ENCODE peak calls at places on chromosomes 5 and 9, in eight cellular contexts. One of them, this sample, is unnamed.

GRCh38 chr9:92728831-92729734 is 35.5 kb downstream of the BICD2 start:
- DNase-seq in substantia nigra: peak; percentile 7
- DNase-seq in SK-N-SH: peak; percentile 77
- DNase-seq in uterus: no peak
- DNase-seq in ovary: no peak
- DNase-seq in A549: no peak
- DNase-seq in SJSA1: peak; percentile 32
- DNase-seq in dorsolateral prefrontal cortex: peak; percentile 63
- DNase-seq in this sample: no peak

GRCh38 chr9:109537288-109537687 is 39.2 kb upstream of the PTPN3 start:
- DNase-seq in substantia nigra: no peak
- DNase-seq in SK-N-SH: no peak
- DNase-seq in uterus: no peak
- DNase-seq in ovary: no peak
- DNase-seq in A549: no peak
- DNase-seq in SJSA1: no peak
- DNase-seq in dorsolateral prefrontal cortex: no peak
- DNase-seq in this sample: no peak

GRCh38 chr9:105661011-105661410 is 1.2 kb upstream of the TAL2 start:
- DNase-seq in substantia nigra: no peak
- DNase-seq in SK-N-SH: no peak
- DNase-seq in uterus: no peak
- DNase-seq in ovary: no peak
- DNase-seq in A549: no peak
- DNase-seq in SJSA1: no peak
- DNase-seq in dorsolateral prefrontal cortex: no peak
- DNase-seq in this sample: no peak

GRCh38 chr5:74016373-74016772 is 390.4 kb downstream of the ARHGEF28 start:
- DNase-seq in substantia nigra: no peak
- DNase-seq in SK-N-SH: no peak
- DNase-seq in uterus: no peak
- DNase-seq in ovary: no peak
- DNase-seq in A549: no peak
- DNase-seq in SJSA1: no peak
- DNase-seq in dorsolateral prefrontal cortex: no peak
- DNase-seq in this sample: no peak

GRCh38 chr9:111176511-111176910 is 138.2 kb upstream of the LPAR1 start:
- DNase-seq in substantia nigra: no peak
- DNase-seq in SK-N-SH: no peak
- DNase-seq in uterus: no peak
- DNase-seq in ovary: no peak
- DNase-seq in A549: no peak
- DNase-seq in SJSA1: no peak
- DNase-seq in dorsolateral prefrontal cortex: no peak
- DNase-seq in this sample: no peak

GRCh38 chr9:79572891-79573696 is 1.3 kb downstream of the TLE4 start:
- DNase-seq in substantia nigra: peak; percentile 51
- DNase-seq in SK-N-SH: peak; percentile 62
- DNase-seq in uterus: peak; percentile 34
- DNase-seq in ovary: peak; percentile 71
- DNase-seq in A549: peak; percentile 25
- DNase-seq in SJSA1: peak; percentile 35
- DNase-seq in dorsolateral prefrontal cortex: peak; percentile 33
- DNase-seq in this sample: peak; percentile 71

GRCh38 chr9:22240619-22241018 is 206.0 kb upstream of the DMRTA1 start:
- DNase-seq in substantia nigra: no peak
- DNase-seq in SK-N-SH: no peak
- DNase-seq in uterus: no peak
- DNase-seq in ovary: no peak
- DNase-seq in A549: no peak
- DNase-seq in SJSA1: peak; percentile 39
- DNase-seq in dorsolateral prefrontal cortex: no peak
- DNase-seq in this sample: no peak

GRCh38 chr9:88532320-88532719 is 2.7 kb upstream of the NXNL2 start:
- DNase-seq in substantia nigra: no peak
- DNase-seq in SK-N-SH: no peak
- DNase-seq in uterus: peak; percentile 58
- DNase-seq in ovary: peak; percentile 45
- DNase-seq in A549: peak; percentile 73
- DNase-seq in SJSA1: no peak
- DNase-seq in dorsolateral prefrontal cortex: no peak
- DNase-seq in this sample: no peak

GRCh38 chr9:129109952-129110739 is 447 bp downstream of the CRAT start:
- DNase-seq in substantia nigra: no peak
- DNase-seq in SK-N-SH: no peak
- DNase-seq in uterus: peak; percentile 46
- DNase-seq in ovary: no peak
- DNase-seq in A549: peak; percentile 40
- DNase-seq in SJSA1: peak; percentile 75
- DNase-seq in dorsolateral prefrontal cortex: no peak
- DNase-seq in this sample: no peak

GRCh38 chr9:107483666-107484065 is 5.9 kb downstream of the KLF4 start:
- DNase-seq in substantia nigra: no peak
- DNase-seq in SK-N-SH: no peak
- DNase-seq in uterus: no peak
- DNase-seq in ovary: no peak
- DNase-seq in A549: no peak
- DNase-seq in SJSA1: no peak
- DNase-seq in dorsolateral prefrontal cortex: no peak
- DNase-seq in this sample: no peak

GRCh38 chr9:107478805-107479204 is 10.8 kb downstream of the KLF4 start:
- DNase-seq in substantia nigra: no peak
- DNase-seq in SK-N-SH: no peak
- DNase-seq in uterus: no peak
- DNase-seq in ovary: no peak
- DNase-seq in A549: no peak
- DNase-seq in SJSA1: no peak
- DNase-seq in dorsolateral prefrontal cortex: no peak
- DNase-seq in this sample: no peak

GRCh38 chr9:107481035-107481434 is 8.5 kb downstream of the KLF4 start:
- DNase-seq in substantia nigra: no peak
- DNase-seq in SK-N-SH: no peak
- DNase-seq in uterus: no peak
- DNase-seq in ovary: no peak
- DNase-seq in A549: peak; percentile 32
- DNase-seq in SJSA1: no peak
- DNase-seq in dorsolateral prefrontal cortex: no peak
- DNase-seq in this sample: no peak

GRCh38 chr9:107484117-107484723 is 5.3 kb downstream of the KLF4 start:
- DNase-seq in substantia nigra: no peak
- DNase-seq in SK-N-SH: peak; percentile 52
- DNase-seq in uterus: peak; percentile 49
- DNase-seq in ovary: no peak
- DNase-seq in A549: peak; percentile 51
- DNase-seq in SJSA1: peak; percentile 53
- DNase-seq in dorsolateral prefrontal cortex: no peak
- DNase-seq in this sample: no peak

DNA sequence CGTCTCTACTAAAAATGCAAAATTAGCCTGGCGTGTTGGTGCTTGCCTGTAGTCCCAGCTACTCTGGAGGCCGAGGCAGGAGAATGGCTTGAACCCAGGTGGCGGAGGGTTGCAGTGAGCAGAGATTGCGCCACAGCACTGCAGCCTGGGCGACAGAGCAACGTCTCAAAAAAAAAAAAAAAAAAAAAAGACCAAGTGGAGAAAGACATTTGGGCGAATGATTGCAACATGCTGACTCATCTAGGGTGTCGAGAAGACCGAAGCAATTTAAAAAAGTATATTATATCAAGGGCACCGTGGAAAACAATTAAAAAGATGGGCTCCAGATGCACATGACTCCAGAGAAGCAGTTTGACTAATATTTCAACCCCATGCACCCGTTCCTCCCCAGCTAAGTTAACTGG is 9.2 kb downstream of the KLF4 start:
- DNase-seq in substantia nigra: no peak
- DNase-seq in SK-N-SH: no peak
- DNase-seq in uterus: peak; percentile 73
- DNase-seq in ovary: peak; percentile 50
- DNase-seq in A549: peak; percentile 37
- DNase-seq in SJSA1: peak; percentile 27
- DNase-seq in dorsolateral prefrontal cortex: no peak
- DNase-seq in this sample: no peak
- H3K27ac ChIP-seq in substantia nigra: no peak overlapping the region
- H3K27ac ChIP-seq in SK-N-SH: no peak overlapping the region
- H3K27ac ChIP-seq in uterus: peak overlapping the region; percentile 43
- H3K27ac ChIP-seq in ovary: no peak overlapping the region
- H3K27ac ChIP-seq in A549: peak overlapping the region; percentile 79
- H3K27ac ChIP-seq in SJSA1: peak overlapping the region; percentile 33
- H3K27ac ChIP-seq in dorsolateral prefrontal cortex: no peak overlapping the region
- H3K27ac ChIP-seq in this sample: no peak overlapping the region

DNA sequence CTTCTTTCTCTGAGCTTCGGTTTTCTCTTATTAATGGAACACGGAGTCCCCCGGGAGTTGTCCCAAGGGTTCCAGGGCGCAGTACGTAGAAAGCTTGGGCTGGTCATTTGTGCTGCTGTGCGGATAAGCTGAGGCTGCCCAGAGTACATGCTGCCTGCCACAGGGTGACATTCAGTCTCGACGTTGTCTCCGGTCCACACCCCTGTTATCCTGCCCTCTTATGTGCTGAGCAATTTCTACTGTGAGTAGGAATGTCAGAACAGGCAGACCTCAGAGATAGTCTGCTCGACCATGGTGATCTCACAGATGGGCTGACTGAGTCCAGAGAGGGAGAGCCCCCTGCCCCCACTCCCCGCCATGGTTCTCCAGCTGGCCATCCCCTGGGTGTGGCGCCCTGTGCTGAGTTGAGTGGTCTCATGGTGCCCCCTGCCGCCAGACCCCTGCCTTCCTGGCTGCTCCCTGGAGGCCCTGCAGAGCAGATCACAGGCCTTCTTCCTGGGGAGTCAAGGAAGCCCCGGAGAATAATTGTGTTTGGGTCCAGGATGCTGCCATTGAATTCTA is 124.0 kb downstream of the RGS3 start:
- DNase-seq in substantia nigra: no peak
- DNase-seq in SK-N-SH: peak; percentile 89
- DNase-seq in uterus: peak; percentile 56
- DNase-seq in ovary: peak; percentile 74
- DNase-seq in A549: no peak
- DNase-seq in SJSA1: no peak
- DNase-seq in dorsolateral prefrontal cortex: no peak
- DNase-seq in this sample: no peak
- H3K27ac ChIP-seq in substantia nigra: peak overlapping the region; percentile 43
- H3K27ac ChIP-seq in SK-N-SH: no peak overlapping the region
- H3K27ac ChIP-seq in uterus: peak overlapping the region; percentile 58
- H3K27ac ChIP-seq in ovary: no peak overlapping the region
- H3K27ac ChIP-seq in A549: no peak overlapping the region
- H3K27ac ChIP-seq in SJSA1: no peak overlapping the region
- H3K27ac ChIP-seq in dorsolateral prefrontal cortex: peak overlapping the region; percentile 0
- H3K27ac ChIP-seq in this sample: peak overlapping the region; percentile 31

GRCh38 chr5:96236051-96236450 is 197.0 kb downstream of the PCSK1 start:
- DNase-seq in substantia nigra: no peak
- DNase-seq in SK-N-SH: no peak
- DNase-seq in uterus: no peak
- DNase-seq in ovary: no peak
- DNase-seq in A549: no peak
- DNase-seq in SJSA1: no peak
- DNase-seq in dorsolateral prefrontal cortex: no peak
- DNase-seq in this sample: no peak
- H3K27ac ChIP-seq in substantia nigra: no peak overlapping the region
- H3K27ac ChIP-seq in SK-N-SH: peak overlapping the region; percentile 5
- H3K27ac ChIP-seq in uterus: peak overlapping the region; percentile 79
- H3K27ac ChIP-seq in ovary: no peak overlapping the region
- H3K27ac ChIP-seq in A549: no peak overlapping the region
- H3K27ac ChIP-seq in SJSA1: no peak overlapping the region
- H3K27ac ChIP-seq in dorsolateral prefrontal cortex: no peak overlapping the region
- H3K27ac ChIP-seq in this sample: no peak overlapping the region

GRCh38 chr9:95508242-95508967 is 8.4 kb downstream of the PTCH1 start:
- DNase-seq in substantia nigra: no peak
- DNase-seq in SK-N-SH: peak; percentile 47
- DNase-seq in uterus: no peak
- DNase-seq in ovary: peak; percentile 30
- DNase-seq in A549: no peak
- DNase-seq in SJSA1: no peak
- DNase-seq in dorsolateral prefrontal cortex: no peak
- DNase-seq in this sample: no peak
- H3K27ac ChIP-seq in substantia nigra: peak overlapping the region; percentile 96
- H3K27ac ChIP-seq in SK-N-SH: peak overlapping the region; percentile 81
- H3K27ac ChIP-seq in uterus: peak overlapping the region; percentile 93
- H3K27ac ChIP-seq in ovary: peak overlapping the region; percentile 86
- H3K27ac ChIP-seq in A549: peak overlapping the region; percentile 88
- H3K27ac ChIP-seq in SJSA1: peak overlapping the region; percentile 90
- H3K27ac ChIP-seq in dorsolateral prefrontal cortex: peak overlapping the region; percentile 95
- H3K27ac ChIP-seq in this sample: peak overlapping the region; percentile 94

DNA sequence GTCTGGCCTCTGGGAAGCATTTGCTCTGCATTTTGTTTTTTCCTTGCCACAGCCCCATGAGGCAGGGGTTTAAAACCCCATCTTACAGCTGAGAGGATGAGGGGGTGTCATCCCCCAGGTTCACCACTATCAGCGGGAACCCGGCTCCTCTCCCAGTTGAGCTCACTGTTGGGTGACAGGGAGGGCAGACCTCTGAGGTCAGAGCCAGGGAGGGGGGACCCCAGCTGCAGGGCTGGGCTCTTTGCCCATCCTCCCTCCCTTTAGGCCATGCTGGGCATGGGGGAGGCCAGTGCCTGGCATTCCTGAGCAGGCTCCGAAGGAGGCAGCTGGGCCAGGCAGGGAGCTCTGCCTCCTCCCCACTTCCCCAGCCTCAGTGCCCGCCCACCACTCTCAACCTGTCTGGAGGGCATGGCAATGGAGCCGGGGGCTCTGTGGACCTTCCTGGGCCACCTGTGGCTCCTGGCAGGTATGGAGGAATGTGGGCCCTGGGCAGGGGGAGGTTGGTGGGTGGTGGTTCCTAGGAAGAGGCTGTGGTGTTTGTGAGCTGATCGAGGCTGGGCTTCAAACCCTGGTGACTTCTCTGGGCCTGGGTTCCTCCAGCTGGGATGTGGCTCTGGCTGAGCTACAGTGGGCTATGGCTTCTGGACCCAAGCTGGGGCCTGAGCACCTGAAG is 12.6 kb downstream of the CRB2 start:
- DNase-seq in substantia nigra: peak; percentile 41
- DNase-seq in SK-N-SH: peak; percentile 32
- DNase-seq in uterus: no peak
- DNase-seq in ovary: no peak
- DNase-seq in A549: no peak
- DNase-seq in SJSA1: no peak
- DNase-seq in dorsolateral prefrontal cortex: peak; percentile 85
- DNase-seq in this sample: peak; percentile 69
- H3K27ac ChIP-seq in substantia nigra: peak overlapping the region; percentile 93
- H3K27ac ChIP-seq in SK-N-SH: no peak overlapping the region
- H3K27ac ChIP-seq in uterus: no peak overlapping the region
- H3K27ac ChIP-seq in ovary: no peak overlapping the region
- H3K27ac ChIP-seq in A549: no peak overlapping the region
- H3K27ac ChIP-seq in SJSA1: no peak overlapping the region
- H3K27ac ChIP-seq in dorsolateral prefrontal cortex: peak overlapping the region; percentile 87
- H3K27ac ChIP-seq in this sample: peak overlapping the region; percentile 88

GRCh38 chr9:131420913-131421312 is 27.0 kb downstream of the PRRC2B start:
- DNase-seq in substantia nigra: no peak
- DNase-seq in SK-N-SH: peak; percentile 44
- DNase-seq in uterus: no peak
- DNase-seq in ovary: no peak
- DNase-seq in A549: no peak
- DNase-seq in SJSA1: no peak
- DNase-seq in dorsolateral prefrontal cortex: peak; percentile 38
- DNase-seq in this sample: no peak
- H3K27ac ChIP-seq in substantia nigra: peak overlapping the region; percentile 44
- H3K27ac ChIP-seq in SK-N-SH: no peak overlapping the region
- H3K27ac ChIP-seq in uterus: no peak overlapping the region
- H3K27ac ChIP-seq in ovary: no peak overlapping the region
- H3K27ac ChIP-seq in A549: peak overlapping the region; percentile 39
- H3K27ac ChIP-seq in SJSA1: no peak overlapping the region
- H3K27ac ChIP-seq in dorsolateral prefrontal cortex: peak overlapping the region; percentile 83
- H3K27ac ChIP-seq in this sample: no peak overlapping the region

GRCh38 chr9:99050292-99050911 is 54.5 kb upstream of the TGFBR1 start:
- DNase-seq in substantia nigra: no peak
- DNase-seq in SK-N-SH: no peak
- DNase-seq in uterus: no peak
- DNase-seq in ovary: no peak
- DNase-seq in A549: peak; percentile 21
- DNase-seq in SJSA1: no peak
- DNase-seq in dorsolateral prefrontal cortex: no peak
- DNase-seq in this sample: no peak
- H3K27ac ChIP-seq in substantia nigra: no peak overlapping the region
- H3K27ac ChIP-seq in SK-N-SH: no peak overlapping the region
- H3K27ac ChIP-seq in uterus: no peak overlapping the region
- H3K27ac ChIP-seq in ovary: no peak overlapping the region
- H3K27ac ChIP-seq in A549: no peak overlapping the region
- H3K27ac ChIP-seq in SJSA1: no peak overlapping the region
- H3K27ac ChIP-seq in dorsolateral prefrontal cortex: no peak overlapping the region
- H3K27ac ChIP-seq in this sample: no peak overlapping the region

This sample was measured in caudate nucleus.